ENCODE peak calls at places on chromosome 15, in seven cellular contexts. E, I, J, T, L, O and C are unnamed samples.

GRCh38 chr15:68599560-68600071 is 20.8 kb downstream of the CORO2B start:
- DNase-seq in E (peak; percentile 64), I (no peak), J (no peak), T (peak; percentile 33), L (no peak), O (no peak), C (peak; percentile 6)

GRCh38 chr15:92531406-92531805 is 124.2 kb downstream of the FAM174B start:
- DNase-seq in E (no peak), I (no peak), J (no peak), T (no peak), L (no peak), O (no peak), C (no peak)

GRCh38 chr15:43095243-43095642 is 10.6 kb downstream of the UBR1 start:
- DNase-seq in E (no peak), I (peak; percentile 67), J (peak; percentile 13), T (no peak), L (no peak), O (no peak), C (no peak)

GRCh38 chr15:57505949-57506391 is 85.7 kb upstream of the MYZAP start:
- DNase-seq in E (peak; percentile 84), I (peak; percentile 81), J (peak; percentile 91), T (no peak), L (no peak), O (no peak), C (no peak)

GRCh38 chr15:57060799-57061198 is 142.4 kb downstream of the TCF12 start:
- DNase-seq in E (no peak), I (no peak), J (peak; percentile 31), T (peak; percentile 16), L (no peak), O (no peak), C (no peak)

GRCh38 chr15:62904041-62904440 is 138.5 kb upstream of the TPM1 start:
- DNase-seq in E (no peak), I (no peak), J (no peak), T (no peak), L (no peak), O (no peak), C (no peak)

GRCh38 chr15:99925661-99926461 is 192.6 kb upstream of the LYSMD4 start:
- DNase-seq in E (no peak), I (peak; percentile 10), J (peak; percentile 48), T (peak; percentile 22), L (peak; percentile 10), O (peak; percentile 70), C (no peak)

GRCh38 chr15:71634820-71635219 is 175.5 kb upstream of the NR2E3 start:
- DNase-seq in E (peak; percentile 89), I (peak; percentile 23), J (no peak), T (no peak), L (peak; percentile 34), O (no peak), C (peak; percentile 78)

GRCh38 chr15:49495993-49496747 is 73.1 kb downstream of the FGF7 start:
- DNase-seq in E (no peak), I (peak; percentile 75), J (no peak), T (no peak), L (no peak), O (no peak), C (no peak)